ENCODE peak calls at places on chromosomes 6 and 20, in five cellular contexts. W is PC-9, S is heart left ventricle, D is lung, J is adrenal gland. U is an unnamed sample.

GRCh38 chr6:14676977-14677781 is 559.6 kb downstream of the CD83 start:
- DNase-seq in S (no peak), J (no peak), D (no peak), W (no peak), U (no peak)

GRCh38 chr6:4513561-4513960 is 262.6 kb upstream of the CDYL start:
- DNase-seq in W (no peak), S (no peak), D (no peak), J (no peak), U (no peak)

GRCh38 chr6:157596886-157597285 is 215.9 kb downstream of the ZDHHC14 start:
- DNase-seq in S (no peak), W (no peak), D (no peak), J (no peak), U (no peak)

GRCh38 chr20:63570281-63571086 is 3.6 kb downstream of the HELZ2 start:
- DNase-seq in W (no peak), J (no peak), D (no peak), S (no peak), U (no peak)

GRCh38 chr6:42176981-42177380 is 3.8 kb downstream of the GUCA1A start:
- DNase-seq in S (no peak), D (no peak), W (no peak), J (no peak), U (no peak)

GRCh38 chr20:10110151-10110550 is 75.4 kb downstream of the ANKEF1 start:
- DNase-seq in D (no peak), J (no peak), W (no peak), S (no peak), U (no peak)

GRCh38 chr6:137800749-137801148 is 66.3 kb upstream of the TNFAIP3 start:
- DNase-seq in J (no peak), W (no peak), S (no peak), D (no peak), U (no peak)

GRCh38 chr20:46367967-46368901 is 38.2 kb downstream of the ELMO2 start:
- DNase-seq in W (peak; percentile 84), S (no peak), J (no peak), D (no peak), U (no peak)

GRCh38 chr6:140966676-140967075 is 1166.0 kb upstream of the GJE1 start:
- DNase-seq in W (no peak), D (no peak), J (no peak), S (no peak), U (no peak)

GRCh38 chr20:19433371-19434316 is 221.2 kb downstream of the SLC24A3 start:
- DNase-seq in S (no peak), J (no peak), W (no peak), D (no peak), U (no peak)

GRCh38 chr6:140609956-140610355 is 1235.5 kb upstream of the CITED2 start:
- DNase-seq in J (no peak), S (no peak), W (no peak), D (no peak), U (no peak)

GRCh38 chr6:33212857-33213165 is 4.5 kb downstream of the RING1 start:
- DNase-seq in D (no peak), S (no peak), J (no peak), W (no peak), U (no peak)

GRCh38 chr20:61303217-61303616 is 51.2 kb downstream of the CDH4 start:
- DNase-seq in J (no peak), D (no peak), S (no peak), W (no peak), U (no peak)

GRCh38 chr20:12570371-12570770 is 438.4 kb upstream of the SPTLC3 start:
- DNase-seq in S (no peak), J (no peak), D (no peak), W (no peak), U (no peak)

GRCh38 chr6:46704562-46704961 is 16.9 kb downstream of the TDRD6 start:
- DNase-seq in J (no peak), D (no peak), W (no peak), S (no peak), U (no peak)

GRCh38 chr6:128005009-128005408 is 104.2 kb upstream of the THEMIS start:
- DNase-seq in J (no peak), D (no peak), W (no peak), S (no peak), U (no peak)

GRCh38 chr6:90062667-90063066 is 168.4 kb downstream of the GJA10 start:
- DNase-seq in D (no peak), S (no peak), W (no peak), J (no peak), U (no peak)

GRCh38 chr6:27138837-27139752 is 108.4 kb upstream of the PRSS16 start:
- DNase-seq in S (peak; percentile 61), D (no peak), J (peak; percentile 40), W (peak; percentile 45), U (peak; percentile 36)

GRCh38 chr6:106097368-106098231 is 11.5 kb downstream of the PRDM1 start:
- DNase-seq in W (no peak), D (no peak), S (no peak), J (no peak), U (no peak)

GRCh38 chr20:33653900-33654596 is 8.1 kb upstream of the C20orf144 start:
- DNase-seq in D (peak; percentile 77), J (no peak), S (no peak), W (peak; percentile 81), U (peak; percentile 74)

GRCh38 chr6:18432180-18432579 is 45.0 kb downstream of the RNF144B start:
- DNase-seq in D (no peak), W (no peak), J (no peak), S (no peak), U (no peak)

GRCh38 chr6:106885659-106886058 is 88.9 kb downstream of the CD24 start:
- DNase-seq in D (no peak), J (no peak), S (no peak), W (no peak), U (no peak)

GRCh38 chr6:140537834-140538680 is 1163.6 kb upstream of the CITED2 start:
- DNase-seq in D (no peak), W (peak; percentile 63), S (peak; percentile 42), J (no peak), U (no peak)

GRCh38 chr20:56412473-56412790 is 372 bp downstream of the CASS4 start:
- DNase-seq in J (no peak), S (no peak), W (no peak), D (no peak), U (no peak)

GRCh38 chr6:131159578-131159977 is 24.3 kb downstream of the AKAP7 start:
- DNase-seq in W (no peak), J (no peak), S (no peak), D (no peak), U (no peak)

GRCh38 chr20:5689451-5689850 is 60.8 kb upstream of the SHLD1 start:
- DNase-seq in D (no peak), J (peak; percentile 16), W (no peak), S (no peak), U (no peak)

GRCh38 chr6:31733734-31734133 is 2.6 kb downstream of the CLIC1 start:
- DNase-seq in W (no peak), D (no peak), J (no peak), S (no peak), U (no peak)
- H3K4me1 ChIP-seq in W (peaks cover 37% of the 10 kb centered on the region), D (peaks cover 18% of the 10 kb centered on the region), J (peaks cover 12% of the 10 kb centered on the region), S (peaks cover 43% of the 10 kb centered on the region), U (peaks cover 14% of the 10 kb centered on the region)

DNA sequence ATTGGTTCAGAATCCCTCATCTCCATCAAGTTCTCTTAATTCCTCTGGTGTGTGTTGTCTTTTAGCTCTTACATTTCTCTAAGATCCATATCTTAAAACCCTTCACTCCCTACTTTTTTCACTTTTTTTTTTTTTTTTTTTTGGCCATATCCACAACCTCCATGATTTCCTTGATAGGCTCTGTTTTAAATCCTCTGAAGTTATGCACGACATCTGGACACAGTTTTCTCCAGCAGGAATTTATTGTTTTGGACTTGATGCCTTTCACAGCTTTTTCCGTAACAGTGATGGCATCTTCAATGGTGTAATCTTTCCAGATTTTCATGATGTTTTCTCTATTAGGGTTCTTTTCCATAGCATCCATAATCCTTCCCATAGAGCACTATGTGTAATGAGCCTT is 57.0 kb downstream of the NCOA3 start:
- DNase-seq in D (no peak), J (no peak), W (no peak), S (no peak), U (no peak)
- H3K4me1 ChIP-seq in D (peaks cover 14% of the 10 kb centered on the region), J (no peaks in the 10 kb centered on the region), W (peaks cover 13% of the 10 kb centered on the region), S (peaks cover 40% of the 10 kb centered on the region), U (peaks cover 6% of the 10 kb centered on the region)

GRCh38 chr6:165884813-165885765 is 222.0 kb upstream of the PDE10A start:
- DNase-seq in W (peak; percentile 26), S (peak; percentile 77), D (peak; percentile 57), J (peak; percentile 78), U (peak; percentile 93)

GRCh38 chr6:165890404-165890735 is 227.3 kb upstream of the PDE10A start:
- DNase-seq in J (no peak), W (no peak), D (no peak), S (no peak), U (no peak)

GRCh38 chr6:165889636-165890403 is 226.8 kb upstream of the PDE10A start:
- DNase-seq in S (no peak), W (no peak), J (peak; percentile 55), D (no peak), U (no peak)

GRCh38 chr6:165883851-165884640 is 221.0 kb upstream of the PDE10A start:
- DNase-seq in S (no peak), J (no peak), D (no peak), W (no peak), U (no peak)

GRCh38 chr6:165886169-165886568 is 223.1 kb upstream of the PDE10A start:
- DNase-seq in W (no peak), D (no peak), J (no peak), S (no peak), U (no peak)
- H3K4me1 ChIP-seq in W (no peaks in the 10 kb centered on the region), D (no peaks in the 10 kb centered on the region), J (no peaks in the 10 kb centered on the region), S (no peaks in the 10 kb centered on the region), U (no peaks in the 10 kb centered on the region)

GRCh38 chr20:49275634-49276033 is 2.2 kb downstream of the ZNFX1 start:
- DNase-seq in S (no peak), J (no peak), W (peak; percentile 39), D (no peak), U (no peak)
- H3K4me1 ChIP-seq in S (peaks cover 50% of the 10 kb centered on the region), J (peaks cover 25% of the 10 kb centered on the region), W (peaks cover 27% of the 10 kb centered on the region), D (peaks cover 16% of the 10 kb centered on the region), U (peaks cover 10% of the 10 kb centered on the region)

DNA sequence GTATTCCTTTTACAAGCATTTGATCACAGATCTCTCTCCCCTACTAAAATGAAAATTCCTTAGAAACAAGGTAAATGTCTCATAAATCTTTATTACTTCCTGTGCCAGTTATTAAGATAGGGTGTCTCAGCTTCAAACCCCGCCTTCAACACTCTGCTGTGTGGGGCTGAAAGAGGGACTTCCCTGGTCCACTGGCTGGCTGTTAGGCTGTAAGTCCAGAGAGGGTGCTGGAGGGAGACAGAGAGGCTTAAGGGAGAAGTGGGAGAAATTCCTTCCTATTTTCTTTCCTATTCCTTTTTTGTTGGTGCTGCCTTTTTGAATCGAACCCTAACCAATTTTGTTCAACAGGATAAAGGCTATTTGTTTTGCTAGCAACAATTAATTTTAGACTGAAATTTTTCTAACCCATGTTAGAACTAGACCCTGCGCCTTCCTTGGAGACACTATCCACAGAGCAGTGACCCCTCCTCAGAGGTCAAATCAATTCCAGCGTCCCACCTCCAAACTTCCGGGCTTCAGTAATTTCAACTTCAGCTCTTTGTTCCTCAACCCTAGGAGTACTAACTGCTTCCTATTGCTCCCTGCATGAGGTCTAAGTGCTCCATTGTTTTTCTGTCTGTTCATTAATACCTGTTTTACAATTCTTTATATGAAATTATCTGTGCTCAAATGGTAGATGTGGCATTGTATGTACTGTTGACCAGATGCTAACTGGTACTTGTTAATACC is 207.5 kb upstream of the OPRM1 start:
- DNase-seq in S (no peak), W (no peak), D (no peak), J (no peak), U (no peak)
- H3K4me1 ChIP-seq in S (no peaks in the 10 kb centered on the region), W (no peaks in the 10 kb centered on the region), D (no peaks in the 10 kb centered on the region), J (no peaks in the 10 kb centered on the region), U (no peaks in the 10 kb centered on the region)